ENCODE peak calls at places on chromosomes 12 and 14, in six cellular contexts. Z is GM23338, J is GM23248, G is OCI-LY7, W is iPS DF 6.9, R is sigmoid colon. T is an unnamed sample. For H3K4me1 and H3K36me3, the result is how much of the 10 kb centered on the place peaks cover.

GRCh38 chr12:9273276-9273675 is 65.1 kb upstream of the PZP start:
- DNase-seq in Z (no peak), J (peak), G (no peak), W (no peak), R (no peak), T (no peak)

GRCh38 chr12:65958456-65958855 is 134.2 kb downstream of the HMGA2 start:
- DNase-seq in Z (peak), J (peak), G (no peak), W (no peak), R (no peak), T (no peak)

GRCh38 chr12:90619943-90620342 is 335.0 kb downstream of the CCER1 start:
- DNase-seq in Z (no peak), J (no peak), G (no peak), W (no peak), R (no peak), T (no peak)

GRCh38 chr14:99991306-99991705 is 73.9 kb upstream of the EVL start:
- DNase-seq in Z (no peak), J (peak), G (no peak), W (no peak), R (no peak), T (no peak)

GRCh38 chr14:52987514-52987913 is 36.7 kb upstream of the FERMT2 start:
- DNase-seq in Z (no peak), J (no peak), G (no peak), W (no peak), R (no peak), T (no peak)

GRCh38 chr12:2813573-2814185 is 1.2 kb downstream of the ITFG2 start:
- DNase-seq in Z (peak), J (peak), G (peak), W (no peak), R (no peak), T (peak)

GRCh38 chr12:24049771-24050170 is 100.3 kb upstream of the SOX5 start:
- DNase-seq in Z (no peak), J (no peak), G (no peak), W (no peak), R (no peak), T (no peak)

GRCh38 chr14:103679351-103679750 is 35.9 kb downstream of the XRCC3 start:
- DNase-seq in Z (peak), J (peak), G (peak), W (no peak), R (no peak), T (peak)

GRCh38 chr14:33512201-33512600 is 438.7 kb downstream of the EGLN3 start:
- DNase-seq in Z (no peak), J (peak), G (no peak), W (no peak), R (no peak), T (no peak)

GRCh38 chr12:62766516-62766915 is 168.4 kb downstream of the PPM1H start:
- DNase-seq in Z (no peak), J (no peak), G (no peak), W (no peak), R (no peak), T (no peak)

GRCh38 chr12:58346032-58346632 is 404.8 kb downstream of the ATP23 start:
- DNase-seq in Z (peak), J (peak), G (peak), W (no peak), R (no peak), T (peak)

GRCh38 chr12:56596815-56597214 is 33.3 kb downstream of the BAZ2A start:
- DNase-seq in Z (peak), J (no peak), G (no peak), W (no peak), R (peak), T (no peak)

GRCh38 chr14:103372552-103373304 is 12.5 kb upstream of the MARK3 start:
- DNase-seq in Z (peak), J (peak), G (no peak), W (no peak), R (peak), T (no peak)

GRCh38 chr14:78530078-78530477 is 359.9 kb downstream of the NRXN3 start:
- DNase-seq in Z (peak), J (peak), G (peak), W (peak), R (no peak), T (no peak)

GRCh38 chr12:52867152-52867551 is 18.4 kb upstream of the KRT78 start:
- DNase-seq in Z (no peak), J (no peak), G (no peak), W (no peak), R (no peak), T (no peak)

GRCh38 chr12:130351331-130351730 is 13.6 kb downstream of the PIWIL1 start:
- DNase-seq in Z (no peak), J (no peak), G (no peak), W (no peak), R (no peak), T (no peak)

GRCh38 chr12:101634724-101635123 is 40.0 kb downstream of the MYBPC1 start:
- DNase-seq in Z (no peak), J (no peak), G (peak), W (no peak), R (no peak), T (no peak)

GRCh38 chr14:32434180-32434579 is 105.1 kb downstream of the AKAP6 start:
- DNase-seq in Z (no peak), J (no peak), G (no peak), W (no peak), R (no peak), T (no peak)

GRCh38 chr12:49146406-49146805 is 15.2 kb upstream of the TUBA1B start:
- DNase-seq in Z (no peak), J (peak), G (no peak), W (no peak), R (no peak), T (no peak)

GRCh38 chr12:9049520-9050133 is 60.3 kb downstream of the KLRG1 start:
- DNase-seq in Z (peak), J (peak), G (peak), W (no peak), R (no peak), T (peak)

GRCh38 chr12:42759622-42760273 is 170.2 kb upstream of the PRICKLE1 start:
- DNase-seq in Z (no peak), J (peak), G (no peak), W (no peak), R (peak), T (no peak)

GRCh38 chr14:104146651-104147345 is 8.4 kb downstream of the KIF26A start:
- DNase-seq in Z (no peak), J (no peak), G (no peak), W (no peak), R (peak), T (no peak)

GRCh38 chr12:94805749-94806148 is 155.4 kb upstream of the TMCC3 start:
- DNase-seq in Z (no peak), J (peak), G (peak), W (no peak), R (no peak), T (no peak)

GRCh38 chr14:68639518-68640292 is 153.2 kb downstream of the ZFP36L1 start:
- DNase-seq in Z (no peak), J (no peak), G (no peak), W (no peak), R (no peak), T (no peak)

GRCh38 chr14:36229262-36229661 is 52.7 kb upstream of the PTCSC3 start:
- DNase-seq in Z (peak), J (no peak), G (no peak), W (no peak), R (no peak), T (no peak)

GRCh38 chr14:99724196-99724891 is 40.2 kb downstream of the CYP46A1 start:
- DNase-seq in Z (no peak), J (no peak), G (no peak), W (no peak), R (no peak), T (no peak)

GRCh38 chr12:10511756-10512355 is 6.2 kb downstream of the EIF2S3B start:
- DNase-seq in Z (no peak), J (peak), G (no peak), W (no peak), R (no peak), T (no peak)

GRCh38 chr12:26524862-26525465 is 308.0 kb downstream of the ITPR2 start:
- DNase-seq in Z (peak), J (peak), G (peak), W (peak), R (no peak), T (no peak)

GRCh38 chr14:99127651-99128167 is 144.3 kb downstream of the BCL11B start:
- DNase-seq in Z (peak), J (no peak), G (no peak), W (no peak), R (peak), T (no peak)

GRCh38 chr12:92073123-92073522 is 72.5 kb downstream of the BTG1 start:
- DNase-seq in Z (no peak), J (no peak), G (no peak), W (no peak), R (no peak), T (no peak)

GRCh38 chr12:92068441-92068840 is 77.2 kb downstream of the BTG1 start:
- DNase-seq in Z (no peak), J (no peak), G (no peak), W (no peak), R (no peak), T (no peak)

GRCh38 chr12:92070864-92071445 is 74.7 kb downstream of the BTG1 start:
- DNase-seq in Z (no peak), J (no peak), G (no peak), W (no peak), R (no peak), T (no peak)

GRCh38 chr12:92065664-92066063 is 80.0 kb downstream of the BTG1 start:
- DNase-seq in Z (no peak), J (peak), G (no peak), W (no peak), R (no peak), T (no peak)

GRCh38 chr12:92070054-92070863 is 75.4 kb downstream of the BTG1 start:
- DNase-seq in Z (no peak), J (no peak), G (no peak), W (no peak), R (peak), T (no peak)
- H3K27ac ChIP-seq in Z (no peak), J (no peak), G (no peak), W (no peak), R (peak), T (no peak)

GRCh38 chr12:111413442-111414086 is 7.8 kb downstream of the SH2B3 start:
- DNase-seq in Z (no peak), J (peak), G (no peak), W (no peak), R (no peak), T (no peak)
- H3K4me1 ChIP-seq in Z (half or more), J (half or more), G (under half), W (under half), R (under half), T (half or more)

GRCh38 chr14:64158608-64159007 is 135.6 kb downstream of the ESR2 start:
- DNase-seq in Z (no peak), J (no peak), G (no peak), W (no peak), R (no peak), T (no peak)

GRCh38 chr14:64159588-64159987 is 134.6 kb downstream of the ESR2 start:
- DNase-seq in Z (no peak), J (no peak), G (no peak), W (no peak), R (no peak), T (no peak)
- H3K36me3 ChIP-seq in Z (under half), J (under half), G (half or more), W (under half), R (under half), T (half or more)

GRCh38 chr12:84912191-84913142 is at the start of gene SLC6A15:
- DNase-seq in Z (peak), J (peak), G (no peak), W (peak), R (peak), T (peak)
- H3K27ac ChIP-seq in Z (peak), J (peak), G (no peak), W (no peak), R (no peak), T (no peak)

DNA sequence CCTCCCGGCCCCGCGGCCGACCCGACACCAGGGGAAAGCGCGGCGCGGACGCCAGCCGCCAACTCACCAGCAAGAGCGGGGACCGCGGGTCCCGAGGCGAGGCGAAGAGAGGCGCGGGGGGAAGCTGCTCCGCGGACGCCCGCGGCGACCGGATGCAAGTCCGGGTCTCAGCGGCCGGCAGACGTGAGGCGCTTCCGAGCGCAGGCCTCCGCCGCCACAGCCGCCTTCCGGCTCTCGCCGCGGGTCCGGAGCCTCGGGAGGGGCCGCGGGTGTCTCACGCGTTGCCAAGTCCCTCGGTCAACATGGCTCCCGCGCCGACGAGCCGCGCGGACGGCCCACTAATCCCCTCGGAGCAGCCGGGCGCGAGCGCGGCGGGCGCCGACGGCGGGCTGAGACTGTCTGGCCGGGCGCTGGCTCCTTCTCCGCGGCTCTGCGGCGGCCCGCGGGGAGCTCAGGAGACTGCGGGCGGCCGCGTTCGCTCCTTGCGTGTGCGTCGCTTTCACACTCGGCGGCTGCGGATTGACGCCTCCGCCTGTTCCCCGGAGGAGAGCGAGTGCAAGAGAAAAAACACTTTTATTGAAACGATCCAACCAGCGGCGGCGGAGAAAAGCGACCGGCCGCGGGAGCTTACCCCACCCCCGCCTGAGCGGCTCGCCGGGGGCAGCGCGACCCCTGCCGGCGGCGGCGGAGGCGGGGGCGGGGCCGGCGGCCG is at the start of gene CDK17:
- DNase-seq in Z (peak), J (peak), G (peak), W (no peak), R (peak), T (peak)
- H3K4me1 ChIP-seq in Z (half or more), J (under half), G (half or more), W (under half), R (under half), T (under half)

T was measured in CD4-positive, alpha-beta memory T cell.